ENCODE peak calls at places on chromosome 15, in four cellular contexts. R is lower lobe of right lung, H is OCI-LY7, G is cardiac muscle cell. X is an unnamed sample.

GRCh38 chr15:89486726-89487050 is 9.7 kb downstream of the RHCG start:
- DNase-seq in R (peak), H (no peak), G (no peak), X (peak)

GRCh38 chr15:93235926-93236781 is 147.1 kb upstream of the RGMA start:
- DNase-seq in R (peak), H (no peak), G (no peak), X (no peak)

GRCh38 chr15:95259513-95259912 is 1028.2 kb downstream of the MCTP2 start:
- DNase-seq in R (no peak), H (peak), G (peak), X (no peak)

GRCh38 chr15:80679167-80679804 is 15.8 kb upstream of the ABHD17C start:
- DNase-seq in R (no peak), H (no peak), G (no peak), X (no peak)

GRCh38 chr15:92808611-92809063 is 91.5 kb upstream of the CHD2 start:
- DNase-seq in R (peak), H (no peak), G (peak), X (no peak)

GRCh38 chr15:24848050-24848449 is 106.7 kb upstream of the SNRPN start:
- DNase-seq in R (no peak), H (no peak), G (peak), X (no peak)

GRCh38 chr15:42921049-42921731 is 612 bp upstream of the TTBK2 start:
- DNase-seq in R (no peak), H (peak), G (no peak), X (no peak)

GRCh38 chr15:29115093-29115991 is 154.3 kb downstream of the NSMCE3 start:
- DNase-seq in R (no peak), H (no peak), G (peak), X (no peak)

GRCh38 chr15:82122754-82123400 is 77.1 kb upstream of the MEX3B start:
- DNase-seq in R (no peak), H (no peak), G (no peak), X (peak)

GRCh38 chr15:49675051-49675450 is 54.2 kb downstream of the DTWD1 start:
- DNase-seq in R (no peak), H (no peak), G (no peak), X (no peak)

GRCh38 chr15:101646652-101647051 is 5.5 kb downstream of the TM2D3 start:
- DNase-seq in R (no peak), H (no peak), G (no peak), X (no peak)

DNA sequence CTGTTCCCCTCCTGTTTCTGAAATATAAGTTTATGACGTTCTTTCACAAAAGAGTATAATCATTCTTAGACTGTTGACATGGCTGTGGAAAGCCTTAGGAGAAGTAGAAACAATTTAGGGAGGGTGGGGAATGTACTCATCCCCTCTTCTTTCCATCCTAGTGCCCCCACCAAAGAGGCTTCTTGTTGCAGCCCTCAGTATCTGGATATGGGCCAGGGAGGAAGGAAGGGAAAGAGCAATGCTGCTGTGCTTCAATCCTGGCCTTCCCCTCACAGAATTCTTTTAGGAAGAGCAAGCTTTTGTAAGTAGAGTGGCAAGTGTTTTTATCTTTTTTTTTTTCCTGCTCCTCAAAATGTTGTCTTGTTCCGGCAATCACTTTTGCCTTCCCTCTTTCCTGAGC is 1.7 kb downstream of the INAFM2 start:
- DNase-seq in R (no peak), H (no peak), G (no peak), X (no peak)
- H3K4me3 ChIP-seq in R (peak), H (no peak), G (peak), X (peak)

DNA sequence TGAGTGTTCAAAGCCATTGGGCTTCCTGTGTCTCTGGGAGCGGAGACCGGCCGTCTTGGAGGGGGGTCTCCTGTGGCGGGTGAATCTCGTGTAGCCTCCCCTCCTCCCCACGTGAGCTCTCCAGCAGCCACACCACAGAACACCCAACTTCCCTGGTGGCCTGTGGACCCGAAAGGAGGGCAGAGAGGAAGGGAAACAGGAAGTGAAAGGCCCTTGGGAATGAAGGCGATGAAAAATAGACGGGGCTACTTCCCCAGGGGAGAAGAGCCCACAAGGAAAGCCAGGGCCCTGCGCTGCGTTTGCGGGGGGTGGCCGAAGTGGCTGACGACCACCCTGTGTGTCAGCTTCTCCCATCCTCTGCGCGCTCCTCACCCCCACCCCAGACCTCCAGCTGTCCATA is 5.4 kb downstream of the ANKRD63 start:
- DNase-seq in R (no peak), H (peak), G (no peak), X (no peak)
- H3K4me3 ChIP-seq in R (peak), H (no peak), G (no peak), X (no peak)

GRCh38 chr15:60392601-60392985 is 5.2 kb downstream of the ANXA2 start:
- DNase-seq in R (no peak), H (no peak), G (no peak), X (no peak)
- H3K4me3 ChIP-seq in R (peak), H (no peak), G (no peak), X (peak)

GRCh38 chr15:57148236-57148635 is 228.1 kb upstream of the CGNL1 start:
- DNase-seq in R (no peak), H (no peak), G (no peak), X (no peak)

GRCh38 chr15:57149196-57149595 is 227.1 kb upstream of the CGNL1 start:
- DNase-seq in R (no peak), H (no peak), G (no peak), X (no peak)

GRCh38 chr15:57144448-57144847 is 226.0 kb downstream of the TCF12 start:
- DNase-seq in R (no peak), H (no peak), G (no peak), X (no peak)

GRCh38 chr15:57143511-57144078 is 225.2 kb downstream of the TCF12 start:
- DNase-seq in R (no peak), H (no peak), G (no peak), X (no peak)

GRCh38 chr15:57146394-57147140 is 228.1 kb downstream of the TCF12 start:
- DNase-seq in R (no peak), H (peak), G (peak), X (no peak)
- H3K4me3 ChIP-seq in R (peak), H (no peak), G (no peak), X (no peak)

DNA sequence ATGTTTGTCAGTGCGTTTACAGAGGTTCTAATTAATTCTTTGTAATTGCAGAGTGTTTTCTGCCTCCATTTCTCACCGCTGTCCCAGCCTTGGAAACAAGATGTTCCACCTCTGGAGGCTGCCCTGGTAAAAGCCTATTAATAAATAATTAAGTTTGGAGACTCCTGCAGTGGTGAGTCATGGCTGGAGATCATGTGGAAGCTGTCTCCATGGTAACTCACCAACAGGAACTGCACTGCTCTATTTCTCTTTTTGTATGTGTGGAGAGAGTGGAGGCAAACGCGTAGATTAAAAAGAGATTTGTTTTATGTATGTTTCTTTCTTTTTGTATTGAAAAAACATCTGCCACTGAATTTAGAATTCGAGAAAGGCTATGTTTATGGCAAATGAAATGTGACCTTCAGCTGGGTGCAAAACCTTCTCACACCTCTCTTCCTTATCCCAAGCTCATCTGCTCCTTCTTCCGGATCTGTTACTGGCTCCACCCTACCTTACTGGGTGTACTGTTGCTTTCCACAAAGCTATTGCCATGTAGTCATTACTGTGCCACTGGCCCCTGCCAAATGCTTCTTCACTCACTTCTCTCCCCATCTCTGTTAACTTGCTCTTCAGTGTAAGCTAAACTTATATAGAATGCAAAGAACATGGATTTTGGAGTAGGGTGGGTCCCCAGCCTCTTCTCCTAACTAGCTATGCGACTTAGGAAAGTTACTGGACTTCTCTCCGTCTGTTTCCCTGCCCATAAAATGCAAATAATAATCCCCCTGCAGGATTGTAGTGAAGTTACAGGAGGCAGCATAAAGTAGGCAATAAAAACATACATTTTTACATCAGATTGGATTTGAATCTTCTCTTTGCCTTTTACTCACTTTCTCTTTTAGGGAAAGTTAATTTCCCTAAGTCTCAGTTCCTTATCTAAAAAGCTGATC is 778.5 kb downstream of the NTRK3 start:
- DNase-seq in R (no peak), H (no peak), G (peak), X (peak)
- H3K4me3 ChIP-seq in R (no peak), H (no peak), G (no peak), X (no peak)

X was measured in RWPE2.